ENCODE peak calls at places on chromosomes 5 and 9, in ten cellular contexts. U is GM23248; R is HTR-8/SVneo; H is smooth muscle cell of the brain vasculature; D is ureter; F is COR-L47; P is ovary; O is Kasumi-1; X is effector memory CD8-positive, alpha-beta T cell; V is endothelial cell. M is an unnamed sample.

GRCh38 chr9:94083384-94083783 is 880 bp upstream of the PTPDC1 start:
- DNase-seq in P (no peak), D (no peak), R (no peak), H (no peak), F (no peak), U (no peak), O (no peak), V (no peak), X (no peak), M (no peak)

GRCh38 chr9:129898205-129898604 is 62.9 kb downstream of the USP20 start:
- DNase-seq in U (peak; percentile 39), R (no peak), P (no peak), X (no peak), H (no peak), F (no peak), O (no peak), D (no peak), V (no peak), M (peak; percentile 26)

GRCh38 chr9:105413486-105414068 is 34.3 kb upstream of the FSD1L start:
- DNase-seq in R (peak; percentile 35), X (no peak), P (no peak), U (peak; percentile 49), H (no peak), F (peak; percentile 34), D (no peak), V (no peak), O (peak; percentile 8), M (peak; percentile 23)

GRCh38 chr5:95619096-95619495 is 791 bp upstream of the GPR150 start:
- DNase-seq in V (no peak), H (no peak), U (peak; percentile 68), F (no peak), P (no peak), D (no peak), O (no peak), R (no peak), X (no peak), M (no peak)

GRCh38 chr9:83560169-83560826 is 22.1 kb upstream of the FRMD3 start:
- DNase-seq in P (no peak), U (no peak), F (no peak), O (no peak), R (no peak), V (no peak), D (no peak), H (no peak), X (no peak), M (no peak)

GRCh38 chr5:83925952-83926351 is 205.3 kb upstream of the HAPLN1 start:
- DNase-seq in P (no peak), F (no peak), H (no peak), X (no peak), R (peak; percentile 3), V (peak; percentile 8), O (no peak), D (no peak), U (no peak), M (no peak)

GRCh38 chr9:21810388-21810787 is 8.0 kb downstream of the MTAP start:
- DNase-seq in D (no peak), F (no peak), H (no peak), P (no peak), U (peak; percentile 81), R (no peak), O (no peak), X (no peak), V (no peak), M (no peak)

GRCh38 chr9:109499631-109500120 is 1.6 kb upstream of the PTPN3 start:
- DNase-seq in V (peak; percentile 26), F (no peak), D (peak; percentile 66), R (peak; percentile 88), H (no peak), X (no peak), P (no peak), U (peak; percentile 53), O (no peak), M (peak; percentile 95)

GRCh38 chr5:139903805-139904565 is 108.4 kb downstream of the PSD2 start:
- DNase-seq in U (peak; percentile 47), V (peak; percentile 35), P (peak; percentile 68), R (no peak), X (no peak), F (peak; percentile 40), H (no peak), O (no peak), D (no peak), M (no peak)

GRCh38 chr9:546235-546634 is 295.3 kb upstream of the DMRT1 start:
- DNase-seq in V (no peak), R (no peak), D (no peak), P (no peak), X (no peak), F (no peak), U (no peak), H (no peak), O (no peak), M (no peak)

GRCh38 chr9:132908635-132909034 is 29.9 kb downstream of the SPACA9 start:
- DNase-seq in X (peak; percentile 45), P (no peak), R (no peak), O (no peak), D (no peak), U (no peak), V (no peak), H (no peak), F (no peak), M (no peak)

GRCh38 chr5:152404494-152404893 is 585 bp downstream of the NMUR2 start:
- DNase-seq in R (no peak), U (no peak), P (no peak), D (no peak), V (no peak), F (no peak), O (no peak), X (no peak), H (no peak), M (no peak)

GRCh38 chr9:72984150-72984947 is 31.5 kb upstream of the ALDH1A1 start:
- DNase-seq in H (no peak), R (no peak), X (no peak), F (no peak), V (no peak), D (no peak), O (no peak), U (no peak), P (no peak), M (no peak)

GRCh38 chr5:149667084-149667826 is 62.9 kb upstream of the PPARGC1B start:
- DNase-seq in H (no peak), O (peak; percentile 54), X (peak; percentile 7), R (no peak), V (peak; percentile 37), D (no peak), F (no peak), U (peak; percentile 27), P (no peak), M (peak; percentile 33)

GRCh38 chr9:72858089-72858912 is 94.6 kb downstream of the ALDH1A1 start:
- DNase-seq in P (peak; percentile 23), H (no peak), U (peak; percentile 54), O (no peak), X (no peak), F (no peak), R (no peak), D (no peak), V (no peak), M (no peak)

GRCh38 chr5:1324719-1325190 is 20.1 kb downstream of the CLPTM1L start:
- DNase-seq in R (no peak), U (no peak), O (no peak), F (no peak), D (no peak), V (no peak), P (no peak), X (no peak), H (no peak), M (no peak)

GRCh38 chr5:72163349-72163983 is 56.2 kb downstream of the MAP1B start:
- DNase-seq in H (no peak), V (no peak), U (peak; percentile 49), D (no peak), P (no peak), F (no peak), R (no peak), O (no peak), X (no peak), M (no peak)

GRCh38 chr9:71729816-71730526 is 38.3 kb downstream of the CEMIP2 start:
- DNase-seq in U (no peak), D (no peak), P (no peak), R (no peak), F (no peak), X (no peak), H (no peak), V (no peak), O (no peak), M (no peak)

GRCh38 chr5:159638954-159639559 is 277.2 kb upstream of the ADRA1B start:
- DNase-seq in U (peak; percentile 17), P (no peak), D (no peak), O (no peak), R (no peak), H (no peak), V (no peak), F (no peak), X (no peak), M (no peak)

GRCh38 chr9:128428644-128429504 is 8.2 kb downstream of the CERCAM start:
- DNase-seq in U (peak; percentile 32), F (no peak), V (no peak), R (no peak), P (no peak), H (no peak), X (no peak), D (no peak), O (no peak), M (peak; percentile 81)

GRCh38 chr9:35579130-35579529 is 25.9 kb upstream of the TESK1 start:
- DNase-seq in P (no peak), H (no peak), U (no peak), F (no peak), R (no peak), D (no peak), X (no peak), V (no peak), O (no peak), M (no peak)

GRCh38 chr9:137592767-137593166 is 2.5 kb upstream of the ZMYND19 start:
- DNase-seq in F (no peak), P (no peak), H (no peak), X (no peak), D (no peak), O (peak; percentile 30), V (no peak), U (no peak), R (no peak), M (no peak)

GRCh38 chr9:84296146-84296843 is 44.3 kb downstream of the SLC28A3 start:
- DNase-seq in U (peak; percentile 70), F (no peak), P (no peak), H (no peak), D (no peak), X (no peak), V (no peak), R (peak; percentile 18), O (peak; percentile 21), M (peak; percentile 51)

GRCh38 chr5:100623719-100624118 is 88.5 kb downstream of the FAM174A start:
- DNase-seq in P (no peak), F (peak; percentile 8), D (no peak), U (peak; percentile 57), X (peak; percentile 9), O (peak; percentile 85), H (no peak), R (no peak), V (no peak), M (no peak)

GRCh38 chr9:83572524-83572923 is 34.3 kb upstream of the FRMD3 start:
- DNase-seq in H (peak; percentile 59), O (peak; percentile 46), D (no peak), P (no peak), R (no peak), V (no peak), F (no peak), X (no peak), U (no peak), M (no peak)

GRCh38 chr5:24391816-24392215 is 253.0 kb downstream of the CDH10 start:
- DNase-seq in V (no peak), P (no peak), F (no peak), R (no peak), O (no peak), H (no peak), U (no peak), X (no peak), D (no peak), M (no peak)

GRCh38 chr9:121551985-121552753 is 52.5 kb upstream of the GGTA1 start:
- DNase-seq in D (no peak), H (no peak), X (no peak), R (no peak), U (peak; percentile 26), V (no peak), P (no peak), F (no peak), O (no peak), M (no peak)

GRCh38 chr5:91390268-91390667 is 7.2 kb upstream of the ARRDC3 start:
- DNase-seq in H (no peak), P (no peak), O (no peak), F (no peak), V (no peak), X (no peak), U (no peak), D (no peak), R (no peak), M (no peak)

M was measured in H54.